ENCODE peak calls at places on chromosome 22, in four cellular contexts. K is MM.1S, U is HCT116, G is OCI-LY7. X is an unnamed sample.

GRCh38 chr22:46607483-46608114 is 12.6 kb upstream of the GRAMD4 start:
- DNase-seq in U (no peak), K (no peak), G (no peak), X (no peak)

GRCh38 chr22:33789690-33790253 is 130.5 kb downstream of the LARGE1 start:
- DNase-seq in U (no peak), G (no peak), K (no peak), X (no peak)

GRCh38 chr22:28435271-28435825 is 244.3 kb downstream of the TTC28 start:
- DNase-seq in G (no peak), U (no peak), K (no peak), X (no peak)

GRCh38 chr22:46585340-46586122 is 34.7 kb upstream of the GRAMD4 start:
- DNase-seq in G (no peak), K (no peak), U (no peak), X (no peak)

GRCh38 chr22:31637375-31637937 is 24.6 kb downstream of the PISD start:
- DNase-seq in G (peak; percentile 53), U (no peak), K (no peak), X (peak; percentile 88)

GRCh38 chr22:48089601-48090331 is 1327.3 kb downstream of the TBC1D22A start:
- DNase-seq in K (no peak), G (no peak), U (no peak), X (no peak)

GRCh38 chr22:48315415-48316244 is 1512.0 kb downstream of the BRD1 start:
- DNase-seq in U (no peak), K (no peak), G (no peak), X (no peak)

GRCh38 chr22:28008649-28009048 is 89.6 kb upstream of the PITPNB start:
- DNase-seq in U (no peak), K (no peak), G (no peak), X (no peak)

GRCh38 chr22:22098457-22099193 is 116.0 kb upstream of the TOP3B start:
- DNase-seq in U (no peak), K (peak; percentile 77), G (peak; percentile 83), X (peak; percentile 76)

GRCh38 chr22:17910561-17911311 is 113.6 kb downstream of the MICAL3 start:
- DNase-seq in K (peak; percentile 31), U (no peak), G (no peak), X (no peak)

GRCh38 chr22:31122532-31123291 is at the start of gene INPP5J:
- DNase-seq in K (no peak), U (peak; percentile 44), G (no peak), X (no peak)

GRCh38 chr22:17436382-17436951 is 67.2 kb downstream of the CECR2 start:
- DNase-seq in K (peak; percentile 83), G (peak; percentile 49), U (no peak), X (peak; percentile 53)

GRCh38 chr22:28299329-28299728 is 380.3 kb upstream of the PITPNB start:
- DNase-seq in K (no peak), G (no peak), U (no peak), X (no peak)

GRCh38 chr22:28249402-28249801 is 330.3 kb upstream of the PITPNB start:
- DNase-seq in U (no peak), G (no peak), K (no peak), X (no peak)

GRCh38 chr22:40043086-40043485 is 48.3 kb downstream of the FAM83F start:
- DNase-seq in K (no peak), U (no peak), G (no peak), X (no peak)

GRCh38 chr22:46843691-46844297 is 81.3 kb downstream of the TBC1D22A start:
- DNase-seq in G (no peak), U (no peak), K (no peak), X (no peak)

GRCh38 chr22:38788417-38788816 is 5.5 kb downstream of the DNAL4 start:
- DNase-seq in K (no peak), G (no peak), U (no peak), X (no peak)

GRCh38 chr22:41230399-41230785 is 10.3 kb downstream of the CHADL start:
- DNase-seq in U (no peak), G (no peak), K (no peak), X (no peak)

GRCh38 chr22:32407332-32407731 is 4.7 kb downstream of the RTCB start:
- DNase-seq in U (no peak), K (peak; percentile 84), G (peak; percentile 53), X (peak; percentile 72)

GRCh38 chr22:46798041-46798365 is 35.6 kb downstream of the TBC1D22A start:
- DNase-seq in G (no peak), K (no peak), U (no peak), X (no peak)

GRCh38 chr22:40499187-40499753 is 128.9 kb downstream of the SGSM3 start:
- DNase-seq in U (peak; percentile 79), K (peak; percentile 20), G (no peak), X (no peak)

GRCh38 chr22:26502688-26503561 is 9.3 kb downstream of the TFIP11 start:
- DNase-seq in G (peak; percentile 89), K (peak; percentile 92), U (no peak), X (peak; percentile 76)

GRCh38 chr22:39984750-39985149 is 10.0 kb upstream of the FAM83F start:
- DNase-seq in K (no peak), U (no peak), G (no peak), X (no peak)

GRCh38 chr22:46635756-46636155 is 15.6 kb downstream of the GRAMD4 start:
- DNase-seq in K (no peak), U (no peak), G (no peak), X (no peak)

GRCh38 chr22:27349456-27349855 is 452.1 kb downstream of the MN1 start:
- DNase-seq in K (no peak), G (no peak), U (no peak), X (no peak)

DNA sequence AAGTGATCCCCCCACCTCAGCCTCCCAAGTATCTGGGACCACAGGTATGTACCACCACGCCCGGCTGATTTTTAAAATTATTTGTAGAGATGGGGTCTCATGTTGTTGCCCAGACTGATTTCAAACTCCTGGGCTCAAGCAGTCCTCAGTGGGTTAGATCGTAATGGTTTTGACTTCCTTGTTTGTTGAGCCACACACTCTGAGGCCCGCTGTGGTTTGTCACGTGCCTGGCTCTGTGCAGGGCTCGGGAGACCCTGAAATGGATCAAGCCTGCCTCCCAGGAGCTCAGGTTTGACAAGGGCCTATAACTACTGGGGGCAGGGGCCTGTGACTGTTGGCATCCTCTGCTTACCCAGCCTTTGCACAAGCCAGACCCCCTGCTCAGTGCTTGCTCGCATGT is 68.1 kb downstream of the MPPED1 start:
- DNase-seq in U (no peak), K (no peak), G (no peak), X (peak; percentile 51)
- H3K4me1 ChIP-seq in U (no peaks in the 10 kb centered on the region), K (no peaks in the 10 kb centered on the region), G (no peaks in the 10 kb centered on the region), X (peaks cover 21% of the 10 kb centered on the region)

GRCh38 chr22:19843857-19844422 is 10.7 kb downstream of the GNB1L start:
- DNase-seq in K (no peak), U (no peak), G (no peak), X (no peak)

GRCh38 chr22:19843107-19843856 is 11.4 kb downstream of the GNB1L start:
- DNase-seq in G (no peak), K (no peak), U (no peak), X (no peak)

GRCh38 chr22:19841641-19842385 is 12.9 kb downstream of the GNB1L start:
- DNase-seq in G (peak; percentile 74), K (no peak), U (no peak), X (no peak)

GRCh38 chr22:19840955-19841640 is 13.6 kb downstream of the GNB1L start:
- DNase-seq in K (no peak), U (no peak), G (no peak), X (no peak)

DNA sequence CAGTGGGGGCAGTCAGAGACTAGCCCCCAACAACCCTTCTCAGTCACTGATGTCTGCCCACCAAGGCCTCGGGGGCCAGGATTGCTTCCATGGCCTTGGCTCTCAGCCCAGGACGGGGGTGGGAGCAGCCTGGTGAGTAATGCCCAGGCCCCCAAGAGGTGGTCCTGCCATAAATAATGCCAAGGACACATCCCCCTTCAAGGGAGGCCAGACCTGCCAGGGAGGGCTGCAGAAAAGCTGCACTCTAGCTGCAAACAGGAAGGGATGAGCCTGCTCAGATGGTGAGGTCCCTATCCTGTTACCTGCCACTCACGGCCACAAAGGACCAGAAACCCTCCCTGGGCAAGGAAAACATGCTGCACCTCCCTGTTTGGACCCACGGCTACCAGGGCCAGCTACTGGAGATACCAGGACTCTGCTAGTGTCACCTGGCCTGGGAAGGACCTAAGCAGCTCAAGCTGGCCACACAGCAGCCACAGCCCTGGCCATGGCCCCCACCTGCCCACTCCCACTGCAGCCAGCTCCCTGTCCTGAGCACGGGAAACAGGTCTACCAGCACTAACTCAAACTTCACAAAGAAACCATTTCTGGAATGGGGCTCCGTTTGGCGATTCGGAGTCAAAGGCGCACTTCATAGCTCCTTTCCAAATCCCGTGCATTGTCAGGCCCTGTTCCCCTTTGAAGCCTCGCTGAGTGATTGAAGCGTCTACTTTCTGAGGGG is 12.1 kb downstream of the GNB1L start:
- DNase-seq in G (no peak), K (no peak), U (no peak), X (no peak)
- H3K27ac ChIP-seq in G (peak overlapping the region; percentile 26), K (no peak overlapping the region), U (no peak overlapping the region), X (no peak overlapping the region)

GRCh38 chr22:29607426-29607825 is 4.0 kb downstream of the NF2 start:
- DNase-seq in K (no peak), U (no peak), G (no peak), X (no peak)

GRCh38 chr22:29605236-29605850 is 1.9 kb downstream of the NF2 start:
- DNase-seq in K (no peak), G (no peak), U (no peak), X (no peak)

GRCh38 chr22:29606320-29606719 is 2.9 kb downstream of the NF2 start:
- DNase-seq in K (no peak), U (no peak), G (no peak), X (no peak)

GRCh38 chr22:29610780-29611179 is 7.3 kb downstream of the NF2 start:
- DNase-seq in K (no peak), U (no peak), G (no peak), X (no peak)

DNA sequence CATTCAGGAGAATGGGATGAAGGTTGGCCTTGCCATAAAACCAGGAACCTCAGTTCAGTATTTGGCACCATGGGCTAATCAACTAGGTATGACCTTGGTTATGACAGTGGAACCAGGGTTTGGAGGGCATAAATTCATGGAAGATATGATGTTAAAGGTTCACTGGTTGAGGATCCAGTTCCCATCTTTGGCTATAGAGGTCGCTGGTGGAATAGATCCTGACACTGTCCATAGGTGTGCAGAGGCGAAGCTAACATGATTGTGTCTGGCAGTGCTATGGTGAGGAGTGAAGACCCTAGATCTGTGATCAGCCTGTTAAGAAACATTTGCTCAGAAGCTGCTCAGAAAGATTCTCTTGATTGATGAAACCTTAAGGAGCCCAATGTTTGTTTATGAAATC is 5.7 kb downstream of the NF2 start:
- DNase-seq in G (no peak), K (no peak), U (no peak), X (no peak)
- H3K9me2 ChIP-seq in G (no peaks in the 10 kb centered on the region), K (no peaks in the 10 kb centered on the region), U (no peaks in the 10 kb centered on the region), X (no peaks in the 10 kb centered on the region)

DNA sequence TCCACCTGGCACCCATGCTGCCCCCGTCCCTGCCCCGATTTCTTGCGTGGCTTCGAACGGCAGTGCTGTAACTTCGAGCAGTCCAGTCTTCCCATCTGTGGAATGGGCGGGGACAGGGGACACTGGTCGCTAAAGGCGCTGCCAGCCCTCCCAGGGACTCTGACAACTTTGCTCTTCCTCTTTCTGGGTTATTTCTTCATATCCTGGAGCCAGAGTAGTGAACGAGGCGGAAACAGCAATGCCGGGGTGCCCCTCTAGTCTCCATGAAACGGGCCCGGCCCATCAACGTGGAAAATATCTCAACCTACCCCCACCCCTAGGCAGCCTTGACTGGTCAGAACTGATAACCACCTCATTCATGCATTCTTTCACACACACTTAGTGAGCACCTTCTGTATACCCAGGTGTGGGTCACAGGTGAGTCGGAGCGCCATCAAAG is 42.8 kb downstream of the TRIOBP start:
- DNase-seq in U (no peak), K (no peak), G (peak; percentile 20), X (no peak)
- H3K4me1 ChIP-seq in U (peaks cover 55% of the 10 kb centered on the region), K (no peaks in the 10 kb centered on the region), G (peaks cover 9% of the 10 kb centered on the region), X (peaks cover 4% of the 10 kb centered on the region)